ENCODE peak calls at places on chromosomes 5 and 9, in seven cellular contexts. V is HFF-Myc, Q is cardiac muscle cell, D is uterus, Z is spleen, S is PC-3, U is astrocyte of the spinal cord. O is an unnamed sample.
A peak's percentile ranks its signal among the peaks of the same experiment; 100 is the strongest.

GRCh38 chr9:2424564-2425153 is 196.9 kb upstream of the VLDLR start:
- DNase-seq in Q (peak; percentile 90), Z (no peak), U (peak; percentile 22), D (no peak), V (no peak), S (no peak), O (no peak)

GRCh38 chr9:133370680-133371079 is 5.2 kb downstream of the SURF4 start:
- DNase-seq in U (no peak), D (no peak), Z (no peak), S (no peak), V (no peak), Q (no peak), O (no peak)

GRCh38 chr5:40277161-40277906 is 402.4 kb upstream of the PTGER4 start:
- DNase-seq in U (no peak), Z (no peak), Q (no peak), S (no peak), V (no peak), D (no peak), O (no peak)

GRCh38 chr9:137670391-137671195 is 51.8 kb downstream of the EHMT1 start:
- DNase-seq in D (no peak), Q (no peak), S (no peak), U (no peak), Z (peak; percentile 68), V (no peak), O (no peak)

GRCh38 chr5:110726249-110727024 is at the start of gene TMEM232:
- DNase-seq in Z (peak; percentile 86), V (peak; percentile 33), U (peak; percentile 80), S (peak; percentile 90), D (peak; percentile 49), Q (peak; percentile 81), O (peak; percentile 80)

GRCh38 chr5:90201923-90202322 is 207.6 kb downstream of the CETN3 start:
- DNase-seq in Q (peak; percentile 46), V (no peak), Z (no peak), S (peak; percentile 94), U (peak; percentile 86), D (no peak), O (peak; percentile 79)

GRCh38 chr9:35406183-35406959 is 83.5 kb upstream of the RUSC2 start:
- DNase-seq in V (no peak), Q (peak; percentile 48), D (peak; percentile 42), U (no peak), Z (no peak), S (no peak), O (peak; percentile 7)

GRCh38 chr5:1546556-1546955 is 22.8 kb upstream of the LPCAT1 start:
- DNase-seq in V (no peak), D (peak; percentile 8), U (no peak), S (peak; percentile 28), Z (peak; percentile 70), Q (no peak), O (no peak)

GRCh38 chr5:144121577-144121976 is 48.9 kb downstream of the YIPF5 start:
- DNase-seq in Z (no peak), V (no peak), U (no peak), Q (no peak), D (no peak), S (no peak), O (peak; percentile 40)

GRCh38 chr5:129905467-129906176 is 1.4 kb downstream of the CHSY3 start:
- DNase-seq in Q (peak; percentile 24), D (peak; percentile 16), U (peak; percentile 24), S (no peak), Z (no peak), V (no peak), O (peak; percentile 20)

GRCh38 chr9:132144708-132145365 is 17.0 kb upstream of the NTNG2 start:
- DNase-seq in Q (peak; percentile 28), V (no peak), D (no peak), S (peak; percentile 37), Z (no peak), U (peak; percentile 16), O (peak; percentile 14)

GRCh38 chr9:121604242-121604641 is 47.2 kb upstream of the DAB2IP start:
- DNase-seq in Q (no peak), S (no peak), U (no peak), V (no peak), Z (no peak), D (no peak), O (peak; percentile 17)

GRCh38 chr5:19274578-19274977 is 713.4 kb downstream of the CDH18 start:
- DNase-seq in S (no peak), V (no peak), Q (no peak), D (no peak), Z (no peak), U (no peak), O (no peak)

GRCh38 chr9:106403081-106403480 is 459.9 kb upstream of the ZNF462 start:
- DNase-seq in Z (no peak), S (peak; percentile 76), U (peak; percentile 25), D (no peak), V (no peak), Q (no peak), O (no peak)

GRCh38 chr5:124007675-124008398 is 495.9 kb downstream of the CSNK1G3 start:
- DNase-seq in V (no peak), U (no peak), Q (peak; percentile 8), Z (no peak), S (peak; percentile 4), D (no peak), O (peak; percentile 2)

GRCh38 chr5:124696898-124697297 is 49.5 kb downstream of the ZNF608 start:
- DNase-seq in U (no peak), S (no peak), Z (no peak), D (no peak), V (no peak), Q (no peak), O (no peak)

GRCh38 chr9:137022620-137023008 is 5.4 kb downstream of the ABCA2 start:
- DNase-seq in V (no peak), U (no peak), D (no peak), Z (no peak), S (no peak), Q (no peak), O (no peak)

GRCh38 chr9:128104171-128104618 is 23.3 kb downstream of the PTGES2 start:
- DNase-seq in U (peak; percentile 33), Q (no peak), V (no peak), S (no peak), D (no peak), Z (peak; percentile 63), O (no peak)

GRCh38 chr9:112890106-112891081 is at the start of gene SLC46A2:
- DNase-seq in Z (peak; percentile 75), V (no peak), Q (no peak), S (no peak), D (no peak), U (no peak), O (no peak)
- H3K4me3 ChIP-seq in Z (no peak within 1 kb of the TSS), V (peak within 1 kb of the TSS; percentile 31), Q (peak within 1 kb of the TSS; percentile 25), S (peak within 1 kb of the TSS; percentile 14), D (no peak within 1 kb of the TSS), U (peak within 1 kb of the TSS; percentile 17), O (peak within 1 kb of the TSS; percentile 46)

GRCh38 chr9:116647515-116647809 is 39.6 kb upstream of the TRIM32 start:
- DNase-seq in Q (no peak), U (no peak), D (no peak), Z (no peak), V (no peak), S (no peak), O (no peak)
- TF ChIP-seq CTCF in Q (no peak), U (no peak), D (no peak), Z (no peak), V (no peak), S (no peak), O (no peak)

GRCh38 chr5:17256839-17257238 is 39.4 kb downstream of the BASP1 start:
- DNase-seq in U (no peak), Q (no peak), Z (no peak), V (no peak), D (no peak), S (no peak), O (no peak)

GRCh38 chr5:17258429-17258828 is 41.0 kb downstream of the BASP1 start:
- DNase-seq in U (peak; percentile 49), V (no peak), D (no peak), Q (no peak), S (peak; percentile 98), Z (no peak), O (no peak)

GRCh38 chr5:17257705-17258273 is 40.4 kb downstream of the BASP1 start:
- DNase-seq in S (peak; percentile 83), V (no peak), Q (peak; percentile 39), Z (no peak), U (no peak), D (no peak), O (peak; percentile 56)

GRCh38 chr5:17256171-17256570 is 38.7 kb downstream of the BASP1 start:
- DNase-seq in Z (no peak), Q (no peak), U (no peak), D (no peak), V (no peak), S (no peak), O (no peak)

DNA sequence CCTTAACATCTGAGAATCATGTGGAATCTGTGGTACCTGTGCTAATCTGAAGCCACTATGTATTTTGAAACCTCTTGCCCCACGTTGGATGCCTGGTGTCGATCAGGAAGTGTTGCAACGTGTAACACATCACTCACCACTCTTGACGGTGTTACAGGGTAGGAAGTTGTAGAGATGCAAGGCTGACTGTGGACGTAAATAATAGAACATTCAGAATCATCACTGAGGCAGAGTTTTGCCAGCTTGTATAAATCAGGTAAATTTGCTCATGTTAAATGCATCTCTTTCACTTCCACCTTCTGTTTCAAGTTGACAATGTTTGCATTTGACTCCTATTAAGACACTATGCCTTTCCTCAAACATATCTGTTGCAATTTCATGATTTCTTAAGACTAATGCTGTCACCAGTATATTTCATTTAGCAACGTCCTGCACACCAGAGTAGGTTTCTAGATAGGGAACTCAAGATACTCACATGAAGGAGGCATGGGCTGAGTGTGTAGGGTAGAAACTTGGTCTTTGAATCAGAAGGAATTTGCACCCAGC is 38.1 kb downstream of the BASP1 start:
- DNase-seq in Z (no peak), D (no peak), U (no peak), Q (peak; percentile 64), S (peak; percentile 80), V (no peak), O (peak; percentile 45)
- H3K4me3 ChIP-seq in Z (no peak overlapping the region), D (no peak overlapping the region), U (no peak overlapping the region), Q (no peak overlapping the region), S (no peak overlapping the region), V (no peak overlapping the region), O (no peak overlapping the region)

GRCh38 chr5:23507278-23507685 is at the start of gene PRDM9:
- DNase-seq in Q (peak; percentile 80), Z (peak; percentile 80), D (peak; percentile 16), S (peak; percentile 98), V (no peak), U (peak; percentile 76), O (peak; percentile 43)

DNA sequence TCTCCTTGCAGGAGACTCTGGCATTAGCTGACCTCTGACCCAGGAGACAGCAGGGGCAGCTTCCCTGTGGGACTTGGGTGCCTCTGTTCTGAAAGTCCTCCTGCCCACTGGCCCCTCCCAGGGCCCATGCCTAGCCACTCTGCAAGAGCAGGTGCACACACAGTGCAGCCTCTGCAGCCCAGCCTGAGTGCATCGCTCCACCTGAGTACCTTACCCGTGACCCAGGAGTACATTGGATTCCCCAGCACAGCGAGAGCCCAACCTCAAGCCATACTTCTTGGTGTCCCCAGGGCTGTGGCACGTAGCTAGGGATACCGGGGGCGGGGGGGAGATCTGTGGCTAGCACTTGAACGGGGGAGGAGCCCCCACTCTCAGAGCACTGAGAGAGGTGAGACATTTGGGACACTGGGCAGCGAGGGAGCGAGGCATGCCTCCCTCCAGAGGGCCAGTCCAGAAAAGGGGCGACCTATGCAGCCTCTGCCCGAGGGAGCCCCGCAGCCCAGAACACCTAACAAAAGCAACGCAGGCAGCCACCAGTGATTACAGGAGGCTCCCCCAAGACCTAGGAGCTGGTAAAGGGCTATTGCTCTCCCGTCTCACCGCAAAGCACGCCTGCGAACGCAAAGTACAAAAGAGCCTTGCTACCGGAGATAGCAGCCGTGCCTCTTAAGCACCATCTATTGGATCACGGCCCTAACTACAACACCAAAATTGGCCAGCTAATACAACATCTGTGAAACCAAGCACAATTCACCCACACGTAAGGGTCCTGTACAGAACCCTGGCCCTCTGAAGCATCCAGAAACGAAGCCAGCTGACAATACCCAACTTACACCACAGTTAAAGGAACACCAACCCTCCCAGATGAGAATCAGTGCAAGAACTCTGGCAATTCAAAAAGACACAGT is 826 bp upstream of the PRDM9 start:
- DNase-seq in S (peak; percentile 81), V (no peak), Q (peak; percentile 63), D (no peak), Z (no peak), U (peak; percentile 19), O (peak; percentile 50)
- TF ChIP-seq CTCF in S (peak; percentile 68), V (no peak), Q (peak; percentile 30), D (no peak), Z (no peak), U (no peak), O (no peak)

O was measured in cardiac fibroblast.